ENCODE peak calls at places on chromosomes 7 and 10, in six cellular contexts. K, O, X, C, S and T are unnamed samples. For H3K4me1, the result is how much of the 10 kb centered on the place peaks cover.

GRCh38 chr10:62707810-62708209 is 96.7 kb upstream of the ADO start:
- DNase-seq in S (no peak), X (no peak), K (no peak), O (no peak), C (no peak), T (no peak)

GRCh38 chr10:36475746-36476145 is 649.7 kb upstream of the ANKRD30A start:
- DNase-seq in K (no peak), O (peak), S (no peak), C (no peak), X (no peak), T (no peak)

GRCh38 chr10:122879339-122880273 is at the start of gene FAM24B:
- DNase-seq in C (peak), X (peak), K (peak), S (peak), O (peak), T (peak)

GRCh38 chr7:17559388-17559787 is 260.9 kb downstream of the AHR start:
- DNase-seq in S (no peak), O (no peak), C (peak), X (peak), K (no peak), T (no peak)

GRCh38 chr10:27383595-27384542 is 120.2 kb upstream of the RAB18 start:
- DNase-seq in O (no peak), C (no peak), K (peak), X (peak), S (no peak), T (peak)

GRCh38 chr10:60414877-60415585 is 25.4 kb upstream of the ANK3 start:
- DNase-seq in K (no peak), X (peak), S (no peak), O (no peak), C (peak), T (peak)

GRCh38 chr7:119197872-119198527 is 973.5 kb downstream of the ANKRD7 start:
- DNase-seq in C (peak), S (no peak), K (peak), X (peak), O (peak), T (peak)

GRCh38 chr10:34526758-34527730 is 288.1 kb downstream of the PARD3 start:
- DNase-seq in X (peak), O (no peak), K (no peak), S (no peak), C (peak), T (peak)

GRCh38 chr7:45924283-45924682 is 3.2 kb upstream of the IGFBP3 start:
- DNase-seq in O (no peak), K (no peak), S (no peak), X (peak), C (peak), T (peak)

GRCh38 chr7:156140896-156141295 is 328.6 kb upstream of the SHH start:
- DNase-seq in O (no peak), K (no peak), C (no peak), S (no peak), X (no peak), T (no peak)

GRCh38 chr7:17822557-17823173 is 117.6 kb downstream of the SNX13 start:
- DNase-seq in X (no peak), S (no peak), K (no peak), O (no peak), C (no peak), T (no peak)

GRCh38 chr10:25675204-25675603 is 258.8 kb upstream of the MYO3A start:
- DNase-seq in K (no peak), X (no peak), O (no peak), S (no peak), C (no peak), T (no peak)

GRCh38 chr10:78017856-78018255 is 11.5 kb downstream of the POLR3A start:
- DNase-seq in K (no peak), C (no peak), S (no peak), X (no peak), O (no peak), T (no peak)

GRCh38 chr10:49474901-49475300 is 64.0 kb downstream of the ERCC6 start:
- DNase-seq in X (peak), K (no peak), O (no peak), C (no peak), S (no peak), T (peak)

GRCh38 chr7:130896051-130896881 is 162.3 kb upstream of the KLF14 start:
- DNase-seq in C (no peak), S (no peak), O (no peak), K (no peak), X (no peak), T (peak)

GRCh38 chr7:130895006-130895750 is 161.2 kb upstream of the KLF14 start:
- DNase-seq in C (no peak), S (no peak), O (no peak), X (no peak), K (no peak), T (no peak)

GRCh38 chr7:130896898-130897514 is 163.0 kb upstream of the KLF14 start:
- DNase-seq in X (no peak), K (peak), S (peak), O (peak), C (peak), T (peak)

GRCh38 chr7:130893441-130893894 is 159.5 kb upstream of the KLF14 start:
- DNase-seq in O (no peak), C (no peak), X (no peak), K (peak), S (no peak), T (peak)

GRCh38 chr7:130894146-130895005 is 160.4 kb upstream of the KLF14 start:
- DNase-seq in X (peak), K (peak), S (peak), O (no peak), C (no peak), T (peak)
- H3K4me1 ChIP-seq in X (half or more), K (half or more), S (half or more), O (under half), C (under half), T (half or more)

GRCh38 chr7:36188923-36189322 is 35.9 kb downstream of the EEPD1 start:
- DNase-seq in X (no peak), O (peak), C (no peak), S (no peak), K (no peak), T (no peak)

GRCh38 chr7:36192050-36192824 is 39.2 kb downstream of the EEPD1 start:
- DNase-seq in S (no peak), C (peak), X (no peak), K (no peak), O (peak), T (peak)

GRCh38 chr7:36191292-36191920 is 38.4 kb downstream of the EEPD1 start:
- DNase-seq in X (no peak), C (no peak), O (peak), S (no peak), K (no peak), T (peak)

GRCh38 chr7:36190447-36191291 is 37.6 kb downstream of the EEPD1 start:
- DNase-seq in X (no peak), K (no peak), C (no peak), S (peak), O (peak), T (no peak)

GRCh38 chr7:36192877-36193276 is 39.8 kb downstream of the EEPD1 start:
- DNase-seq in K (no peak), S (no peak), X (no peak), O (no peak), C (no peak), T (no peak)
- H3K4me1 ChIP-seq in K (under half), S (under half), X (under half), O (half or more), C (under half), T (under half)

GRCh38 chr10:80506189-80506575 is 31.5 kb upstream of the SH2D4B start:
- DNase-seq in K (peak), X (peak), O (no peak), C (peak), S (no peak), T (peak)
- H3K4me1 ChIP-seq in K (half or more), X (half or more), O (under half), C (half or more), S (half or more), T (half or more)

GRCh38 chr10:73892314-73893080 is 18.1 kb upstream of the CAMK2G start:
- DNase-seq in X (no peak), K (no peak), O (no peak), S (no peak), C (no peak), T (peak)

GRCh38 chr10:73889014-73889413 is 14.7 kb upstream of the CAMK2G start:
- DNase-seq in S (peak), O (peak), K (no peak), C (peak), X (peak), T (peak)

GRCh38 chr10:73893386-73893785 is 17.5 kb upstream of the PLAU start:
- DNase-seq in X (no peak), K (no peak), O (no peak), C (no peak), S (no peak), T (peak)

GRCh38 chr10:73890261-73890660 is 15.9 kb upstream of the CAMK2G start:
- DNase-seq in X (no peak), C (no peak), O (no peak), S (no peak), K (no peak), T (no peak)

GRCh38 chr10:73891585-73891984 is 17.2 kb upstream of the CAMK2G start:
- DNase-seq in S (no peak), X (no peak), O (no peak), C (no peak), K (no peak), T (no peak)
- H3K4me1 ChIP-seq in S (under half), X (half or more), O (under half), C (under half), K (under half), T (half or more)

GRCh38 chr10:132585732-132586722 is 48.4 kb downstream of the INPP5A start:
- DNase-seq in O (no peak), C (no peak), X (no peak), K (no peak), S (peak), T (no peak)

GRCh38 chr10:132589015-132589414 is 51.4 kb downstream of the INPP5A start:
- DNase-seq in S (no peak), X (no peak), K (no peak), O (no peak), C (no peak), T (no peak)

GRCh38 chr10:132587175-132587574 is 49.6 kb downstream of the INPP5A start:
- DNase-seq in K (no peak), S (no peak), C (no peak), X (no peak), O (no peak), T (no peak)

GRCh38 chr10:132588301-132589013 is 50.9 kb downstream of the INPP5A start:
- DNase-seq in K (no peak), O (no peak), X (no peak), S (peak), C (no peak), T (no peak)

DNA sequence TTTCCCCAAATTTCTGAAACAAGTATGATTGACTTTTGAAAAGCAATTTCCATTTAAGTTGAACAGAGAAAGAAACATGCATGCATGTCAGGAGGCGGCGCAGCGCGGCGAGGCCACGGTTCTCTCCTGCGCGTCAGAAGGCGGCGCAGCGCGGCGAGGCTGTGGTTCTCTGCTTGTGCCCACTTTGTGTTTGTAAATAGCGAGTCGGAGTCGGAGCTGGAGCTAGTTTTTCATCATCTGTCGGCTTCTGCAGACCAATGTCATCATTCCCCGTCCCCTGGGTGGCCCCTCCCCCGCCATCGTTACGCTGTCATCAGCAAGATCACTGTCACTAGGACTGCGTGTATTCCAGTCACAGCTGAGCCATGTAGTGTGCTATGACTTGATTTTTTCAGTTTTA is 49.1 kb downstream of the INPP5A start:
- DNase-seq in S (no peak), K (no peak), X (no peak), C (no peak), O (no peak), T (no peak)
- H3K4me1 ChIP-seq in S (half or more), K (under half), X (under half), C (under half), O (under half), T (under half)

GRCh38 chr7:69781412-69781846 is 183.2 kb downstream of the AUTS2 start:
- DNase-seq in S (no peak), K (no peak), C (peak), O (no peak), X (no peak), T (peak)
- H3K4me1 ChIP-seq in S (under half), K (under half), C (under half), O (under half), X (under half), T (under half)

DNA sequence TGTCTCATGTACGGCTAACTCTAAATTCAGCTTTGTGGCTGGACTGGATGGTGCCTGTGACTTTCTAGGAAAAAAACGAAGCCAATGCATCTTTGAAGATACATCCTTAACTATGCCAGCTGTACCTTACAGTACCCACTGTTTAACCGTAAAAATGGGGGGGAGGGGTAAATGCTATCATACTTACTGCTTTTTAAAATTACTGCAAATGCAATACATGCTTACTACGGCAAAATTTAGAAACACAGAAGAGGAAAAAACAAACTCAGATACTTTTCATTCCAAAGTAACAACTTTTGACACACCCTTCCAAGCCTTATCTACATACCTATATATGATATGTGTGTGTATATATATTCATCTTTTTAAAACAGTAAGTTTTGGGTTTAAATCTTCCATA is 20.4 kb upstream of the GLCCI1 start:
- DNase-seq in S (no peak), K (no peak), X (no peak), O (no peak), C (no peak), T (no peak)
- H3K4me1 ChIP-seq in S (under half), K (under half), X (under half), O (under half), C (under half), T (under half)

DNA sequence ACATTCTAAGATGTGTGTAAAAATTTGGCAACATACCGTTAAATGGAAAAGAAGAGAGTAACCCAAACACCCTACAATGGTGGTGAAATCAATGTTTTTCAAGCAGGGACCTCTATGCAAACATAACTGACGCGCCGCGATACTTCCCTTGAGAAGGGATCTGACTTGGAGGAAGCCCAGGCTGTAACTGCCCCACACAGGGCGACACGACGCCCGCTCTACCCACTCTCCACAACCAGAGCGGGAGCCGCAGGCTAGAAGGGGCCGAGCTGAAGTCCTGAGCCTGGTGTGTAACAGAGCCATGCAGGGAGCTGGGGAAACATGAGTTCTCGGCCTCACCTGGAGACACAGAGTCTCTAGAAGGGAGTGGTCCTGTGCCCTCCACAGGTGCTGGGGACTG is 120.2 kb downstream of the FAM53B start:
- DNase-seq in S (no peak), O (peak), C (no peak), K (no peak), X (no peak), T (no peak)
- H3K4me1 ChIP-seq in S (under half), O (half or more), C (under half), K (under half), X (half or more), T (under half)